ENCODE peak calls at places on chromosomes 3 and 15, in nine cellular contexts. B, Y, L, Z, T, W, P, D and E are unnamed samples.

GRCh38 chr3:164351126-164351525 is 727.2 kb downstream of the SI start:
- DNase-seq in D (no peak), T (no peak), Y (no peak), Z (no peak), L (no peak), B (no peak), W (no peak), P (no peak), E (no peak)

GRCh38 chr3:147361671-147362420 is 44.5 kb downstream of the ZIC4 start:
- DNase-seq in Y (no peak), W (peak; percentile 81), D (peak; percentile 92), Z (no peak), T (no peak), L (peak; percentile 23), B (peak; percentile 72), P (no peak), E (no peak)

GRCh38 chr15:55357774-55358173 is 38.8 kb downstream of the PIGB start:
- DNase-seq in T (peak; percentile 82), Z (no peak), L (no peak), P (no peak), D (no peak), B (no peak), Y (peak; percentile 65), W (no peak), E (no peak)

GRCh38 chr15:91970142-91970541 is 116.6 kb downstream of the SLCO3A1 start:
- DNase-seq in D (no peak), Y (peak; percentile 88), W (no peak), T (peak; percentile 60), P (no peak), L (no peak), B (no peak), Z (no peak), E (no peak)

GRCh38 chr3:53375019-53375418 is 27.7 kb upstream of the DCP1A start:
- DNase-seq in P (peak; percentile 75), T (peak; percentile 41), L (peak; percentile 90), D (peak; percentile 88), W (peak; percentile 85), B (peak; percentile 88), Z (no peak), Y (peak; percentile 64), E (peak; percentile 82)

GRCh38 chr3:36206936-36207620 is 173.2 kb upstream of the STAC start:
- DNase-seq in Y (no peak), B (no peak), T (no peak), W (no peak), Z (no peak), D (peak; percentile 52), L (no peak), P (no peak), E (no peak)

GRCh38 chr3:102225407-102226132 is 209.2 kb upstream of the ZPLD1 start:
- DNase-seq in Z (no peak), Y (peak; percentile 88), T (peak; percentile 86), P (peak; percentile 73), L (peak; percentile 74), B (no peak), D (peak; percentile 73), W (peak; percentile 60), E (no peak)

GRCh38 chr3:110789315-110789714 is 282.3 kb upstream of the NECTIN3 start:
- DNase-seq in P (no peak), D (no peak), L (no peak), Z (no peak), Y (peak; percentile 84), W (no peak), T (peak; percentile 84), B (no peak), E (no peak)

GRCh38 chr3:185958626-185959025 is 20.8 kb upstream of the TRA2B start:
- DNase-seq in W (no peak), P (no peak), T (peak; percentile 24), D (no peak), Y (no peak), Z (no peak), L (no peak), B (no peak), E (no peak)

GRCh38 chr3:5317572-5317971 is 130.1 kb downstream of the EDEM1 start:
- DNase-seq in T (peak; percentile 40), P (no peak), D (no peak), Y (no peak), L (peak; percentile 33), Z (no peak), W (no peak), B (no peak), E (no peak)

GRCh38 chr3:100463002-100463401 is 29.4 kb upstream of the TMEM45A start:
- DNase-seq in Z (no peak), Y (peak; percentile 81), L (peak; percentile 79), T (peak; percentile 78), D (peak; percentile 83), B (no peak), W (peak; percentile 71), P (peak; percentile 70), E (peak; percentile 25)

DNA sequence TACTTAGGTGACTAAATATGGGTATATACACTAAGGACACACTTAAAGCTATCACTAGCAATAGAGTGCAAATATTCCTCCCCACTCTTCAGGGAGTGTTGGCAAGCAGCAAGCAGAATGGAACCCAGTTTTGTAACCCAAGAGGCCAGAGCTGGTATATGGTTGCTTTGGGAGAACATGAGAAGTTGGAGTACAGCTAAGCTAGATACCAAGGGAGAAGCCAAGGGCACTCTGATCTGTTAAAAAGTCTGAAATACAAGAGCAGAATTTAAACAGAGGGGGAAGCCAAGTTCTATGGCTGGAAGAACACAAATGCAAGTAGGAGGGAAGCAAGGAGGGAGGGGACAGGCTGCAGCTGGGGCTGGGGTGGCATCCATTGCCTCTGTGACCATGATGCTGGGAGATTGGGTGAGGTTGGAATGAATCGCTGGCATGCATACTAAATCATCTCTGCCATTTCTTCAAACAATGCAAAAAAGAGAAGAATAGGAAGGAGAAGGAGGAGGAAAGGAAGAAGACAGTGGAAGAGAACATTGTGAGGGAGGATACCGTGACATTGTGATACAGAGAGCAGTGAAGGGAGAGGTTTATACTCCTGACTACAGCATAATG is 8.8 kb upstream of the ANXA2 start:
- DNase-seq in Y (no peak), W (no peak), T (no peak), L (no peak), Z (no peak), P (no peak), B (no peak), D (no peak), E (no peak)
- H3K4me1 ChIP-seq in Y (peaks cover 26% of the 10 kb centered on the region), W (peaks cover 13% of the 10 kb centered on the region), T (peaks cover 14% of the 10 kb centered on the region), L (peaks cover 29% of the 10 kb centered on the region), Z (peaks cover 45% of the 10 kb centered on the region), P (peaks cover 14% of the 10 kb centered on the region), B (peaks cover 20% of the 10 kb centered on the region), D (no peaks in the 10 kb centered on the region), E (no peaks in the 10 kb centered on the region)

GRCh38 chr15:66269326-66270090 is 16.0 kb upstream of the MEGF11 start:
- DNase-seq in P (peak; percentile 42), L (peak; percentile 65), Z (no peak), T (peak; percentile 71), Y (peak; percentile 46), B (no peak), D (peak; percentile 45), W (peak; percentile 38), E (no peak)
- H3K27ac ChIP-seq in P (no peak overlapping the region), L (no peak overlapping the region), Z (no peak overlapping the region), T (no peak overlapping the region), Y (no peak overlapping the region), B (no peak overlapping the region), D (no peak overlapping the region), W (no peak overlapping the region), E (no peak overlapping the region)

GRCh38 chr3:159146856-159147255 is 345.0 kb downstream of the MFSD1 start:
- DNase-seq in L (no peak), T (no peak), Y (no peak), Z (no peak), B (no peak), W (no peak), D (no peak), P (no peak), E (no peak)
- H3K36me3 ChIP-seq in L (no peaks in the 10 kb centered on the region), T (no peaks in the 10 kb centered on the region), Y (no peaks in the 10 kb centered on the region), Z (no peaks in the 10 kb centered on the region), B (no peaks in the 10 kb centered on the region), W (no peaks in the 10 kb centered on the region), D (no peaks in the 10 kb centered on the region), P (no peaks in the 10 kb centered on the region), E (no peaks in the 10 kb centered on the region)

GRCh38 chr3:172170310-172170709 is 130.9 kb downstream of the FNDC3B start:
- DNase-seq in W (no peak), D (no peak), Y (no peak), L (no peak), B (no peak), Z (no peak), P (no peak), T (no peak), E (no peak)
- H3K4me1 ChIP-seq in W (peaks cover 37% of the 10 kb centered on the region), D (peaks cover 56% of the 10 kb centered on the region), Y (peaks cover 31% of the 10 kb centered on the region), L (peaks cover 27% of the 10 kb centered on the region), B (peaks cover 41% of the 10 kb centered on the region), Z (peaks cover 73% of the 10 kb centered on the region), P (peaks cover 29% of the 10 kb centered on the region), T (peaks cover 36% of the 10 kb centered on the region), E (peaks cover 2% of the 10 kb centered on the region)

GRCh38 chr15:40751745-40752144 is 3.3 kb downstream of the RMDN3 start:
- DNase-seq in D (no peak), W (no peak), B (no peak), L (no peak), Z (no peak), T (no peak), Y (no peak), P (no peak), E (no peak)

GRCh38 chr15:40755821-40756220 is 767 bp upstream of the RMDN3 start:
- DNase-seq in L (no peak), B (no peak), Y (no peak), T (no peak), D (peak; percentile 18), Z (no peak), P (no peak), W (no peak), E (no peak)

GRCh38 chr15:40754883-40755815 is at the start of gene RMDN3:
- DNase-seq in P (peak; percentile 97), Y (peak; percentile 92), B (peak; percentile 97), D (peak; percentile 95), W (peak; percentile 98), T (peak; percentile 87), Z (peak; percentile 89), L (peak; percentile 98), E (no peak)

GRCh38 chr15:40756938-40757337 is 1.9 kb upstream of the RMDN3 start:
- DNase-seq in T (no peak), Y (no peak), L (no peak), P (no peak), W (no peak), D (no peak), Z (no peak), B (no peak), E (no peak)

DNA sequence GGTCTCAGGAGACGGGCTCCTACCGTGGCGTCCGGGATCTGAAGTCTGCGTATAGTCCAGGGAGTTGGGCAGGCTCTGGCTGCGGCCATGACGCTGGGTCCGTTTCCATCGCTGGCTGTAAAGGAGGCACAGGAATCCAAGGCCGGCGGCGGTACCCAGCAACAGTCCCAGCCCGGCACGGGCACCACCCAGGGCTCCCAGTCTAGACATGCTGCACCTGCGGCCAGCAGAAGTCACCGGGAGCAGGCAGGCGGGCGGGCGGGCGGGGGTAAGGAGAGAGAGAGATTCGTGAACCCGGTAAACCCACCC is 526 bp downstream of the RMDN3 start:
- DNase-seq in W (peak; percentile 39), P (peak; percentile 32), Y (no peak), T (no peak), Z (no peak), L (peak; percentile 49), D (peak; percentile 62), B (peak; percentile 76), E (no peak)
- H3K27ac ChIP-seq in W (no peak overlapping the region), P (peak overlapping the region; percentile 76), Y (peak overlapping the region; percentile 92), T (peak overlapping the region; percentile 62), Z (peak overlapping the region; percentile 88), L (peak overlapping the region; percentile 74), D (no peak overlapping the region), B (peak overlapping the region; percentile 82), E (no peak overlapping the region)